ENCODE peak calls at places on chromosomes 11 and 22, in seven cellular contexts. E, T, S, C, G, O and B are unnamed samples.

GRCh38 chr11:18700375-18700774 is 1.8 kb downstream of the TMEM86A start:
- DNase-seq in T (no peak), S (no peak), O (no peak), C (no peak), G (peak; percentile 61), E (no peak), B (no peak)

GRCh38 chr11:2789791-2790580 is 90.2 kb upstream of the KCNQ1OT1 start:
- DNase-seq in T (no peak), E (no peak), G (no peak), C (peak; percentile 23), O (no peak), S (no peak), B (no peak)

GRCh38 chr22:37420656-37421467 is 6.4 kb downstream of the ELFN2 start:
- DNase-seq in E (no peak), T (no peak), O (no peak), S (no peak), C (no peak), G (no peak), B (no peak)

GRCh38 chr11:12674936-12675696 is 895 bp downstream of the TEAD1 start:
- DNase-seq in G (peak; percentile 79), C (peak; percentile 60), S (no peak), T (peak; percentile 68), E (no peak), O (no peak), B (no peak)

GRCh38 chr11:88482871-88483301 is 145.3 kb upstream of the CTSC start:
- DNase-seq in C (no peak), E (no peak), O (no peak), S (no peak), G (no peak), T (no peak), B (no peak)

GRCh38 chr11:134586726-134587125 is 174.7 kb upstream of the B3GAT1 start:
- DNase-seq in G (no peak), T (no peak), C (no peak), E (no peak), O (no peak), S (no peak), B (no peak)

GRCh38 chr22:42915980-42916765 is 59.1 kb upstream of the ARFGAP3 start:
- DNase-seq in C (no peak), T (peak; percentile 44), G (no peak), E (no peak), S (no peak), O (no peak), B (no peak)

GRCh38 chr11:7964873-7965272 is 374 bp downstream of the NLRP10 start:
- DNase-seq in E (no peak), T (no peak), G (no peak), O (no peak), C (no peak), S (no peak), B (no peak)